ENCODE peak calls at places on chromosomes 2 and 18, in four cellular contexts. L is fibroblast of lung, C is body of pancreas, O is psoas muscle. G is an unnamed sample. For H3K27me3, the result is how much of the 10 kb centered on the place peaks cover.

GRCh38 chr2:108268001-108268400 is 20.7 kb upstream of the SULT1C2 start:
- DNase-seq in L (peak), C (no peak), O (no peak), G (peak)

GRCh38 chr2:53633441-53633840 is 134.2 kb upstream of the CHAC2 start:
- DNase-seq in C (no peak), O (no peak), L (peak), G (no peak)

GRCh38 chr2:170812716-170813585 is 3.7 kb upstream of the GAD1 start:
- DNase-seq in O (no peak), C (no peak), L (peak), G (peak)

GRCh38 chr2:241011296-241011600 is 12.8 kb downstream of the SNED1 start:
- DNase-seq in L (no peak), O (peak), C (peak), G (no peak)

GRCh38 chr2:196370386-196370785 is 199.0 kb upstream of the STK17B start:
- DNase-seq in C (no peak), O (no peak), L (peak), G (no peak)

GRCh38 chr2:23107341-23107941 is 277.5 kb upstream of the KLHL29 start:
- DNase-seq in O (no peak), L (no peak), C (no peak), G (no peak)

GRCh38 chr2:46666044-46666662 is 186.8 kb downstream of the TMEM247 start:
- DNase-seq in O (peak), L (no peak), C (peak), G (no peak)

GRCh38 chr18:49802623-49803022 is 10.7 kb downstream of the ACAA2 start:
- DNase-seq in L (no peak), C (peak), O (no peak), G (no peak)

GRCh38 chr2:226063704-226064390 is 664.3 kb downstream of the NYAP2 start:
- DNase-seq in C (no peak), L (peak), O (no peak), G (peak)

GRCh38 chr18:10122116-10122515 is 208.3 kb downstream of the VAPA start:
- DNase-seq in O (no peak), L (peak), C (no peak), G (peak)

GRCh38 chr18:54679318-54680149 is 88.5 kb downstream of the DYNAP start:
- DNase-seq in L (peak), C (no peak), O (no peak), G (peak)

GRCh38 chr18:808086-808485 is 4.0 kb downstream of the YES1 start:
- DNase-seq in C (no peak), L (peak), O (no peak), G (no peak)

GRCh38 chr2:177553176-177553909 is 160.8 kb downstream of the AGPS start:
- DNase-seq in C (no peak), L (peak), O (no peak), G (no peak)

GRCh38 chr18:66872277-66872676 is 268.4 kb upstream of the CDH19 start:
- DNase-seq in L (peak), C (no peak), O (no peak), G (no peak)

GRCh38 chr18:63677490-63678225 is 16.0 kb upstream of the SERPINB3 start:
- DNase-seq in O (no peak), L (no peak), C (no peak), G (no peak)

GRCh38 chr2:172086349-172087190 is 1.3 kb downstream of the DLX1 start:
- DNase-seq in O (no peak), C (peak), L (no peak), G (no peak)

GRCh38 chr2:221943078-221943810 is 355.6 kb downstream of the PAX3 start:
- DNase-seq in C (peak), O (no peak), L (peak), G (peak)

GRCh38 chr2:165113414-165113813 is 90.4 kb downstream of the SCN3A start:
- DNase-seq in O (no peak), C (no peak), L (peak), G (no peak)

GRCh38 chr2:7867858-7868257 is 814.0 kb upstream of the ID2 start:
- DNase-seq in O (no peak), L (no peak), C (no peak), G (no peak)

DNA sequence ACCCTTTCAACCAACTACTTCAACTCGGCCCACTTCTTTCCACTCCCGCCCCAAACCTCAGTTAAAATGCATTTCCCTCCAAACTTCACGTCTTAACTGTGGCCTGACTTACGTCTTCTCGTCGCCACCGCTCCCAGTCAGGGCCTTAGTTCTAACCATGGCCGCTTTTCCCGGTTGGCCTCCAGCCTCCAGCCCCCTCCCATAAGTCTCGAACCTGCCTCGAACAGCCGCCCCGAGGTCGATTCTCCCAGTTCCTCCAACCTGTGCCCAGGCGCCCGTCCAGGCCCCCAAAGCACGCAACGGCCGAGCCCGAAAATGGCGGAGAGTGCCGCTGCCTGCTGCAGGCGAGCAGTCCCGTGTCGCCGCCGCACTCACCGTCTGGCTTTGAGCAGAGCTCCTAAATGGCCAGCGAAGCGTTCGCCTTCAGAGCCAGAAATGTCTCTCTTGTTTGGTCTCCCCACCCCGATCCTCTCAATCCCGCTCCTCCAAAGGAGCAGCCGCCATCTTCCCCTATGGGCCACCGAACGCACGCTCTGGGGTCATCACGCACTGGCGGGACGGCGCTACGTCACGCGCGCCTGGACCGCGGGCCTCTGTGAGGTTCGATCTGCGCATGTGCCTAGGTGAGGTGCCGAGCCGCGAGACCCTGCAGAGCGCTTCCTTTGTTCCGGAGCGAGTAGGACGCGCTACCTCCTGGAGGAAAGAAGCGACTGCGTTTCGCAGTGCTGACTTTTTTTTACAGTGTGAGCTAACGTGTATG is at the start of gene WDR33:
- DNase-seq in L (peak), O (peak), C (peak), G (peak)
- TF ChIP-seq CTCF in L (no peak), O (no peak), C (no peak), G (peak)

DNA sequence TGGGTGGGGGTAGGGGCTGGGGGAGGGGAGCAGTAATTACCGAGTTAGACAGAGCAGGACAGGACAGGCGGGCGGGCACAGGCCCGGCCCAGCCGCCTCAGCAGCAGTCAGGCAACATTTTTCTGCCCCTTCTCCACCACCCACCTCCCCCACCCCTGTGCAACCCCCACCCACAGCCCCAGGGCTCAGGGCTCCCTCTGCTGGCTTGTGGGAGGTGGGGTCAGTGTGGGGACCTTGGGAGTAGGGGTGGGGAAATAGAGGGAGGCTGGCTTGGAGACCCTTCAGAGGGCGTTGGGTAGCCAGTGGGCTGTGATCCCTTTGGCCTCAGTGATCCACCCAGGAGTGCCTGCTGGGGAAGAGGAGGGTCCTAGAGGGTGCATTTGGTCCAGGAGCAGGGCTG is 6.4 kb downstream of the WNT6 start:
- DNase-seq in C (no peak), L (no peak), O (peak), G (no peak)
- H3K27me3 ChIP-seq in C (under half), L (under half), O (under half), G (under half)

GRCh38 chr2:98732430-98733051 is 1.6 kb upstream of the MGAT4A start:
- DNase-seq in C (no peak), L (no peak), O (no peak), G (no peak)
- H3K4me3 ChIP-seq in C (no peak), L (no peak), O (peak), G (no peak)

GRCh38 chr2:112216158-112216557 is 38.7 kb downstream of the ZC3H8 start:
- DNase-seq in C (no peak), L (peak), O (no peak), G (no peak)
- TF ChIP-seq CTCF in C (no peak), L (no peak), O (no peak), G (no peak)